ENCODE peak calls at places on chromosomes 13 and 19, in seven cellular contexts. A, U, C, R, Z, H and Q are unnamed samples.

GRCh38 chr19:6292006-6292405 is 12.2 kb upstream of the MLLT1 start:
- DNase-seq in Z (no peak), R (no peak), H (no peak), U (no peak), A (no peak), C (no peak), Q (no peak)

GRCh38 chr13:42815686-42816085 is 34.3 kb downstream of the FAM216B start:
- DNase-seq in R (no peak), Z (no peak), U (no peak), A (no peak), C (no peak), H (peak; percentile 27), Q (no peak)

GRCh38 chr13:109743706-109744453 is 42.5 kb downstream of the IRS2 start:
- DNase-seq in Z (no peak), H (peak; percentile 71), A (no peak), C (no peak), R (no peak), U (peak; percentile 68), Q (no peak)

GRCh38 chr19:2261438-2262172 is 5.4 kb upstream of the JSRP1 start:
- DNase-seq in Z (no peak), R (no peak), C (no peak), U (peak; percentile 20), A (no peak), H (no peak), Q (no peak)

GRCh38 chr19:34316741-34317241 is 48.2 kb upstream of the GPI start:
- DNase-seq in C (no peak), Z (no peak), H (peak; percentile 40), R (no peak), U (no peak), A (no peak), Q (no peak)

GRCh38 chr19:58262922-58263296 is 15.8 kb upstream of the ZNF8 start:
- DNase-seq in C (no peak), H (no peak), R (no peak), A (no peak), Z (no peak), U (no peak), Q (no peak)

GRCh38 chr19:36331353-36332228 is 47.4 kb downstream of the ZFP14 start:
- DNase-seq in C (peak; percentile 96), Z (peak; percentile 70), U (peak; percentile 18), A (peak; percentile 20), H (peak; percentile 96), R (peak; percentile 99), Q (peak; percentile 25)

GRCh38 chr19:14089412-14089661 is 1.2 kb downstream of the SAMD1 start:
- DNase-seq in R (no peak), H (peak; percentile 29), A (no peak), Z (no peak), U (no peak), C (no peak), Q (no peak)

GRCh38 chr13:49086711-49087110 is 111.0 kb downstream of the FNDC3A start:
- DNase-seq in Z (no peak), A (no peak), R (no peak), U (no peak), C (no peak), H (peak; percentile 49), Q (no peak)

GRCh38 chr13:46516624-46517318 is 36.2 kb upstream of the LRCH1 start:
- DNase-seq in C (peak; percentile 65), R (no peak), H (no peak), U (no peak), A (no peak), Z (no peak), Q (no peak)